ENCODE peak calls at places on chromosomes 1 and 21, in five cellular contexts. J is foreskin keratinocyte; U is CD4-positive, alpha-beta memory T cell; K is sigmoid colon; W is CD8-positive, alpha-beta memory T cell. V is an unnamed sample. For H3K4me1, the result is how much of the 10 kb centered on the place peaks cover.

GRCh38 chr1:19481826-19482398 is 3.4 kb downstream of the CAPZB start:
- DNase-seq in U (no peak), K (no peak), W (no peak), J (no peak), V (no peak)

GRCh38 chr1:52400131-52400530 is 4.1 kb downstream of the ORC1 start:
- DNase-seq in K (no peak), U (no peak), J (peak), W (no peak), V (no peak)

GRCh38 chr1:235952950-235953615 is 86.4 kb upstream of the LYST start:
- DNase-seq in J (peak), K (no peak), U (no peak), W (no peak), V (no peak)

GRCh38 chr21:44415073-44416025 is 40.0 kb upstream of the LRRC3 start:
- DNase-seq in J (no peak), K (peak), W (no peak), U (no peak), V (no peak)

GRCh38 chr1:40076895-40077312 is 20.1 kb downstream of the PPT1 start:
- DNase-seq in W (no peak), J (no peak), K (no peak), U (no peak), V (peak)

GRCh38 chr1:156508955-156509234 is 8.3 kb upstream of the MEF2D start:
- DNase-seq in W (no peak), J (no peak), U (no peak), K (peak), V (no peak)

GRCh38 chr1:211577277-211577825 is 1.6 kb downstream of the SLC30A1 start:
- DNase-seq in K (no peak), U (no peak), J (peak), W (no peak), V (no peak)

GRCh38 chr1:70043806-70044205 is 161.6 kb downstream of the LRRC40 start:
- DNase-seq in K (no peak), U (no peak), J (peak), W (no peak), V (peak)

GRCh38 chr1:215022723-215023122 is 59.8 kb upstream of the KCNK2 start:
- DNase-seq in U (no peak), W (no peak), J (no peak), K (no peak), V (no peak)

GRCh38 chr1:157419845-157420542 is 132.3 kb downstream of the FCRL5 start:
- DNase-seq in J (no peak), W (no peak), U (no peak), K (no peak), V (no peak)

GRCh38 chr1:29490204-29490934 is 254.0 kb downstream of the PTPRU start:
- DNase-seq in K (peak), W (no peak), U (no peak), J (no peak), V (no peak)

GRCh38 chr1:30111431-30111830 is 612.0 kb downstream of the MATN1 start:
- DNase-seq in U (no peak), J (no peak), W (no peak), K (no peak), V (peak)

GRCh38 chr1:240820816-240821215 is 208.9 kb upstream of the GREM2 start:
- DNase-seq in W (no peak), J (no peak), U (no peak), K (no peak), V (no peak)

GRCh38 chr1:29145739-29146437 is 22.2 kb upstream of the TMEM200B start:
- DNase-seq in U (no peak), W (no peak), J (peak), K (no peak), V (no peak)

GRCh38 chr1:223422911-223423310 is 29.7 kb downstream of the CCDC185 start:
- DNase-seq in W (no peak), U (no peak), J (no peak), K (no peak), V (no peak)

GRCh38 chr1:45205000-45205909 is 1.1 kb downstream of the ZSWIM5 start:
- DNase-seq in J (no peak), K (peak), U (no peak), W (peak), V (peak)

GRCh38 chr1:25017436-25018109 is 87.5 kb upstream of the RUNX3 start:
- DNase-seq in W (no peak), U (peak), K (no peak), J (no peak), V (peak)

GRCh38 chr1:164644774-164645634 is 86.0 kb downstream of the PBX1 start:
- DNase-seq in J (no peak), U (no peak), K (no peak), W (no peak), V (no peak)

GRCh38 chr1:229452956-229453801 is 19.3 kb upstream of the ACTA1 start:
- DNase-seq in J (no peak), K (no peak), U (no peak), W (no peak), V (no peak)

GRCh38 chr1:31701137-31701736 is 2.6 kb downstream of the COL16A1 start:
- DNase-seq in K (peak), W (no peak), U (peak), J (peak), V (peak)

GRCh38 chr1:23103001-23103879 is 65.4 kb downstream of the LUZP1 start:
- DNase-seq in U (peak), W (no peak), J (no peak), K (no peak), V (peak)

GRCh38 chr1:50970508-50970885 is 452 bp downstream of the CDKN2C start:
- DNase-seq in J (no peak), U (no peak), W (no peak), K (no peak), V (no peak)

GRCh38 chr1:225435957-225436392 is 8.1 kb upstream of the LBR start:
- DNase-seq in K (no peak), J (no peak), W (no peak), U (no peak), V (no peak)

GRCh38 chr1:41515778-41516167 is 31.3 kb upstream of the EDN2 start:
- DNase-seq in K (no peak), U (peak), J (no peak), W (no peak), V (no peak)

GRCh38 chr1:166914111-166914510 is 38.0 kb upstream of the TADA1 start:
- DNase-seq in J (no peak), W (no peak), K (no peak), U (no peak), V (no peak)

GRCh38 chr1:45038661-45039364 is 26.8 kb downstream of the UROD start:
- DNase-seq in K (no peak), J (no peak), W (no peak), U (no peak), V (peak)

GRCh38 chr21:43799301-43799840 is 10.0 kb downstream of the RRP1 start:
- DNase-seq in J (no peak), W (no peak), K (no peak), U (no peak), V (no peak)

GRCh38 chr1:223201967-223202366 is 58.9 kb upstream of the TLR5 start:
- DNase-seq in U (no peak), W (no peak), K (no peak), J (no peak), V (no peak)

GRCh38 chr1:39576016-39576657 is 453 bp downstream of the PABPC4 start:
- DNase-seq in W (no peak), J (no peak), U (peak), K (no peak), V (peak)

GRCh38 chr1:24536391-24536840 is 19.5 kb upstream of the NCMAP start:
- DNase-seq in J (no peak), W (peak), U (peak), K (no peak), V (no peak)

GRCh38 chr1:160997323-160998038 is 23.5 kb downstream of the F11R start:
- DNase-seq in K (no peak), W (no peak), J (no peak), U (no peak), V (peak)

GRCh38 chr1:230982698-230983097 is 3.8 kb downstream of the ARV1 start:
- DNase-seq in J (no peak), K (no peak), W (no peak), U (no peak), V (no peak)

GRCh38 chr1:214416417-214417212 is 134.8 kb downstream of the PTPN14 start:
- DNase-seq in K (no peak), U (no peak), J (no peak), W (no peak), V (no peak)

GRCh38 chr1:116504308-116505156 is 66.3 kb downstream of the CD58 start:
- DNase-seq in J (no peak), K (peak), W (peak), U (peak), V (peak)

GRCh38 chr1:193069748-193070394 is 10.5 kb downstream of the RO60 start:
- DNase-seq in K (no peak), U (no peak), W (no peak), J (no peak), V (peak)

GRCh38 chr1:91124989-91125417 is 103.2 kb upstream of the ZNF644 start:
- DNase-seq in W (peak), J (no peak), K (no peak), U (no peak), V (no peak)

GRCh38 chr1:95534985-95535384 is 301.0 kb downstream of the RWDD3 start:
- DNase-seq in J (no peak), W (no peak), K (no peak), U (no peak), V (no peak)

GRCh38 chr1:8987881-8988617 is 38.2 kb downstream of the SLC2A7 start:
- DNase-seq in J (no peak), K (peak), W (peak), U (peak), V (peak)

DNA sequence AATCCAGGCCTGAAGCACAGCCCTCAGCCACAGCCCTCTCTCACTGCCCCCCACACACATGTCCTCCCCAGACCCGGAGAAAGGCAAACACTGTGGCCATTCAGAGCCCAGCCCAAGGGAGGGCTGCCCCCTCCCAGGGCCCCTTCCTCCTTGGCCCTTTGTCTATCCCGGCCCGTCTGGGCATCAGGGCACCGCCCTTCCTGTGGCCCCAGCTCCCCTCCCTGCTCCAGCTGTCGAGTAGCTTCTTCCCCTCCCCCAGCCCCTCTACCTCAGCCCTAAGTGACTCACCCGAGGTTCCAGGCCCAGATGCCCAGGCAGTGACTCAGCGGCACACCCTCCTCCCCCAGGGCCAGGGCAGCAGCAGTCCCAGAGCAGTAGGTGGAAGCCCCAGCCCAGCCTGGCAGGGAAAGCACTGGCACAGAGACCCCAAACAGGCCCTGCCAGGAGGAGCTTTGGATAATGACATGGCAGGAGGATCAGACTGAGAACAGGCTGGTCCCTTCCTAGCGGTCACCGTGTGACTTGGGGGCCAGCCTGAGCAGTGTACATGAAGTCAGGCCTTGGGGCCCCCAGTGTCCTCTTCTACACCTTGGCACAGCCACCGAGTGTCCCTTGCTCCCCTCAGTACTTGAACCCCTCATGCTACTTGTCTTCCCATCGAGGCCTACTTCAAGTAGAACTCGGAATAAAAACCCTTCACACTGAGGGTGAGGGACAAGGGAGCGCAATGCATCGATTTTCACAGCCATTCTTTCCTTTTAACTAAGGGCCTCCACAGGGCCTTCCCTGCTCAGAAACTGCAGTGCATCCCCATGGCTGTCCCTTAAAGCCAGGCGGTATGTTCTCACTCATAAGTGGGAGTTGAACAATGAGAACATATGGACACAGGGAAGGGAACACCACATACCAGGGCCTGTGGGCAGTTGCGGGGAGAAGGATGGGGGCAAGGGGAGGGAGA is 1.0 kb upstream of the S100A2 start:
- DNase-seq in K (peak), U (peak), W (peak), J (peak), V (peak)
- H3K4me1 ChIP-seq in K (under half), U (under half), W (under half), J (under half), V (under half)

DNA sequence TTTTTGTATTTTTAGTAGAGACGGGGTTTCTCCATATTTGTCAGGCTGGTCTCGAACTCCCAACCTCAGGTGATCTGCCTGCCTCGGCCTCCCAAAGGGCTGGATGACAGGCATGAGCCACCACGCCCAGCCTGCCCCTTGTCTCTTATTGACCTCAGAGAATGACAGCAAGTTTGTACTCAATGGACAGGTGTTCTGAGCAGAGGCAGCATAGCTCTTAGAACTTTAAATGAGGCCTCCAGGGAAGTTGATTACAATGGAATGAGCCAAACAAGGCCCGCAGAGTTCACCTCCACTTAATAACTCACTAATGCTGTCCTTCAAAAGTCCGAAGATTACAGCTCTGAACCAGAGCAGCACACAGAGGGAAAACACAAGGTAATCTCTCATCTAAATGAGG is 10.9 kb downstream of the TMPRSS2 start:
- DNase-seq in W (no peak), J (no peak), K (no peak), U (no peak), V (no peak)
- H3K4me1 ChIP-seq in W (under half), J (under half), K (under half), U (under half), V (under half)

GRCh38 chr1:71836899-71837298 is 445.4 kb downstream of the NEGR1 start:
- DNase-seq in J (no peak), K (no peak), U (no peak), W (no peak), V (no peak)
- H3K4me1 ChIP-seq in J (under half), K (under half), U (under half), W (under half), V (under half)

GRCh38 chr21:29303301-29303700 is 4.6 kb downstream of the BACH1 start:
- DNase-seq in U (no peak), J (no peak), K (no peak), W (no peak), V (no peak)

GRCh38 chr21:29302340-29302991 is 3.7 kb downstream of the BACH1 start:
- DNase-seq in K (no peak), J (no peak), W (no peak), U (no peak), V (no peak)

GRCh38 chr21:29305561-29305960 is 6.8 kb downstream of the BACH1 start:
- DNase-seq in W (no peak), K (no peak), U (no peak), J (no peak), V (no peak)

GRCh38 chr21:29305068-29305467 is 6.3 kb downstream of the BACH1 start:
- DNase-seq in U (no peak), K (no peak), J (no peak), W (no peak), V (no peak)

GRCh38 chr21:29304577-29304976 is 5.9 kb downstream of the BACH1 start:
- DNase-seq in W (no peak), U (no peak), J (no peak), K (no peak), V (no peak)
- H3K4me1 ChIP-seq in W (under half), U (half or more), J (half or more), K (under half), V (half or more)

GRCh38 chr1:201513498-201514243 is 6.7 kb upstream of the CSRP1 start:
- DNase-seq in W (no peak), J (no peak), U (no peak), K (peak), V (no peak)
- H3K4me1 ChIP-seq in W (under half), J (under half), U (under half), K (under half), V (under half)

DNA sequence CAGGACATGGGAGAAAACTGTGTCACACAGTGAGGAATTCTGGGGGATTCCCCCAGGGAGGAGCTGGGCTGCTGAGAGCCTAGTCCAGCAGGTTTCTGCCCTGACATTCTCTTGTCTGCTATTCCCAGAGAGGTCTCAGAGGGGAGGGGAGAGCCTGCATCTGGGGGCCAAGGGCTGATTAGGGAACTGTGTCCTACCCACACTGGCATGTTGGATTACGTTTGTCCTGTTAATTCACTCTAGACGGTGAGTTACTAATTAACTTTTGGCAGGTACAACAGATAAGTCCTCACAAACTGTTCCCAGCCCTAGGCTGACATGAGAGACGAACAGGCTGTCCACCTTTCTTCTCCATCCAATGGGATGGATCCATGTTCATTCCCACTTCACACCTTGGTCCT is 2.6 kb upstream of the SH3BGRL3 start:
- DNase-seq in K (no peak), U (no peak), W (no peak), J (no peak), V (no peak)
- H3K4me1 ChIP-seq in K (under half), U (half or more), W (half or more), J (under half), V (half or more)

DNA sequence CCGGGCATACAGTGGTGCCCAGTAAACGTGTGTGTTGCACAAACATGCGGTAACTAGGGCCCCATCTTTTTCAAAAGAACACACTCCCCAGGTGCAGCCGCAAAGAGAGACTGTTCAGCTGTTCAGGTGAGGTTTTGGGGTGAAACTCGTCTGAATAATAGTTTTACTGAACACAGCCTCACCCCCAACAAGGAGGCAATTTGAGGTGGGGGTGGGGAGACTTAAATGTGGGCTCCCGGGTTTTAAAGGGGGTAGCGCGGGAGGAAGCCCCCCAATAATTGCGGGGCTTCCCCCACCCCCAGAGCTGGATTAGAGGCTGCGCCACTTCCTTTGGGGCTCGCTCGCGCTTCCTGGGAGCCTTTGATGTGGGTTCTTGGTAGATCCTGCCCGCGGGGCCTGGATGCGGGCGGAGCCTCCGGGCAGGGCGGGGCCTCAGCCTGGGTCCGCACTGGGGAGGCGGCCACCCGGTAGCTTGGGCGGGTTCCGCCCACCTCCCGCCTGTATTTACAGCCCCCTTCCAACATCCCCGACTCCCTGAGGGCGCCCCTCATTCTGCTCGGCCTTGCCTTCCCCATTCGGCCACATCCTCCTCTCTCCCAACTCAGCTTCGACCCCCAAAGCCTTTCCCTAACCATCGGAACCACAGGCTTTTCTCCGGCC is 6.4 kb upstream of the EPHA2 start:
- DNase-seq in W (peak), K (no peak), U (peak), J (no peak), V (peak)
- H3K4me1 ChIP-seq in W (half or more), K (under half), U (half or more), J (under half), V (under half)

GRCh38 chr1:43450251-43451070 is 3.3 kb downstream of the HYI start:
- DNase-seq in U (no peak), W (no peak), K (peak), J (no peak), V (no peak)

GRCh38 chr1:43446881-43447835 is 6.6 kb downstream of the HYI start:
- DNase-seq in W (no peak), K (peak), U (no peak), J (no peak), V (no peak)

GRCh38 chr1:43447891-43448708 is 5.6 kb downstream of the HYI start:
- DNase-seq in U (no peak), W (no peak), J (no peak), K (peak), V (no peak)

GRCh38 chr1:43449708-43450069 is 4.0 kb downstream of the HYI start:
- DNase-seq in U (no peak), J (no peak), K (no peak), W (no peak), V (no peak)

GRCh38 chr1:43448955-43449707 is 4.6 kb downstream of the HYI start:
- DNase-seq in U (no peak), W (no peak), J (no peak), K (peak), V (no peak)
- H3K4me1 ChIP-seq in U (under half), W (under half), J (under half), K (under half), V (under half)

V was measured in K562.